ENCODE peak calls at places on chromosomes 7 and 10, in six cellular contexts. One of them, this sample, is unnamed.

GRCh38 chr7:148664319-148664718 is 34.4 kb upstream of the CUL1 start:
- DNase-seq in OCI-LY7: no peak
- DNase-seq in lung: no peak
- DNase-seq in GM13977: no peak
- DNase-seq in ovary: no peak
- DNase-seq in PC-9: no peak
- DNase-seq in this sample: peak

GRCh38 chr10:3173173-3173878 is 744 bp upstream of the PITRM1 start:
- DNase-seq in OCI-LY7: peak
- DNase-seq in lung: peak
- DNase-seq in GM13977: no peak
- DNase-seq in ovary: no peak
- DNase-seq in PC-9: peak
- DNase-seq in this sample: peak

GRCh38 chr7:151094675-151095074 is 8.4 kb downstream of the AGAP3 start:
- DNase-seq in OCI-LY7: no peak
- DNase-seq in lung: no peak
- DNase-seq in GM13977: no peak
- DNase-seq in ovary: no peak
- DNase-seq in PC-9: no peak
- DNase-seq in this sample: no peak

GRCh38 chr10:126924915-126925300 is 19.7 kb downstream of the DOCK1 start:
- DNase-seq in OCI-LY7: no peak
- DNase-seq in lung: no peak
- DNase-seq in GM13977: no peak
- DNase-seq in ovary: no peak
- DNase-seq in PC-9: no peak
- DNase-seq in this sample: no peak

GRCh38 chr10:101330236-101331225 is 23.4 kb upstream of the BTRC start:
- DNase-seq in OCI-LY7: no peak
- DNase-seq in lung: no peak
- DNase-seq in GM13977: no peak
- DNase-seq in ovary: no peak
- DNase-seq in PC-9: no peak
- DNase-seq in this sample: no peak

GRCh38 chr7:29748286-29749099 is 57.8 kb upstream of the WIPF3 start:
- DNase-seq in OCI-LY7: peak
- DNase-seq in lung: no peak
- DNase-seq in GM13977: no peak
- DNase-seq in ovary: no peak
- DNase-seq in PC-9: no peak
- DNase-seq in this sample: peak

GRCh38 chr7:55092186-55092976 is 73.6 kb downstream of the EGFR start:
- DNase-seq in OCI-LY7: no peak
- DNase-seq in lung: no peak
- DNase-seq in GM13977: no peak
- DNase-seq in ovary: no peak
- DNase-seq in PC-9: no peak
- DNase-seq in this sample: no peak

GRCh38 chr10:73892314-73893080 is 18.1 kb upstream of the CAMK2G start:
- DNase-seq in OCI-LY7: no peak
- DNase-seq in lung: no peak
- DNase-seq in GM13977: no peak
- DNase-seq in ovary: no peak
- DNase-seq in PC-9: no peak
- DNase-seq in this sample: no peak

GRCh38 chr10:102645388-102645740 is 1.1 kb downstream of the TRIM8 start:
- DNase-seq in OCI-LY7: peak
- DNase-seq in lung: peak
- DNase-seq in GM13977: no peak
- DNase-seq in ovary: peak
- DNase-seq in PC-9: no peak
- DNase-seq in this sample: peak

GRCh38 chr7:34385385-34385784 is 272.6 kb upstream of the NPSR1 start:
- DNase-seq in OCI-LY7: no peak
- DNase-seq in lung: no peak
- DNase-seq in GM13977: no peak
- DNase-seq in ovary: no peak
- DNase-seq in PC-9: no peak
- DNase-seq in this sample: no peak

GRCh38 chr10:121167534-121168243 is 316.5 kb downstream of the WDR11 start:
- DNase-seq in OCI-LY7: no peak
- DNase-seq in lung: no peak
- DNase-seq in GM13977: no peak
- DNase-seq in ovary: no peak
- DNase-seq in PC-9: no peak
- DNase-seq in this sample: no peak

GRCh38 chr7:146740039-146740438 is 623.4 kb downstream of the CNTNAP2 start:
- DNase-seq in OCI-LY7: no peak
- DNase-seq in lung: no peak
- DNase-seq in GM13977: no peak
- DNase-seq in ovary: no peak
- DNase-seq in PC-9: no peak
- DNase-seq in this sample: no peak

GRCh38 chr7:131250331-131250730 is 77.3 kb upstream of the MKLN1 start:
- DNase-seq in OCI-LY7: no peak
- DNase-seq in lung: no peak
- DNase-seq in GM13977: no peak
- DNase-seq in ovary: no peak
- DNase-seq in PC-9: no peak
- DNase-seq in this sample: no peak

GRCh38 chr7:72435366-72435765 is 23.2 kb upstream of the CALN1 start:
- DNase-seq in OCI-LY7: no peak
- DNase-seq in lung: no peak
- DNase-seq in GM13977: no peak
- DNase-seq in ovary: no peak
- DNase-seq in PC-9: no peak
- DNase-seq in this sample: no peak

GRCh38 chr7:66379761-66380160 is 174.6 kb downstream of the TPST1 start:
- DNase-seq in OCI-LY7: no peak
- DNase-seq in lung: no peak
- DNase-seq in GM13977: no peak
- DNase-seq in ovary: no peak
- DNase-seq in PC-9: no peak
- DNase-seq in this sample: peak

GRCh38 chr7:26093023-26093422 is 59.0 kb upstream of the NFE2L3 start:
- DNase-seq in OCI-LY7: no peak
- DNase-seq in lung: no peak
- DNase-seq in GM13977: no peak
- DNase-seq in ovary: no peak
- DNase-seq in PC-9: no peak
- DNase-seq in this sample: no peak

DNA sequence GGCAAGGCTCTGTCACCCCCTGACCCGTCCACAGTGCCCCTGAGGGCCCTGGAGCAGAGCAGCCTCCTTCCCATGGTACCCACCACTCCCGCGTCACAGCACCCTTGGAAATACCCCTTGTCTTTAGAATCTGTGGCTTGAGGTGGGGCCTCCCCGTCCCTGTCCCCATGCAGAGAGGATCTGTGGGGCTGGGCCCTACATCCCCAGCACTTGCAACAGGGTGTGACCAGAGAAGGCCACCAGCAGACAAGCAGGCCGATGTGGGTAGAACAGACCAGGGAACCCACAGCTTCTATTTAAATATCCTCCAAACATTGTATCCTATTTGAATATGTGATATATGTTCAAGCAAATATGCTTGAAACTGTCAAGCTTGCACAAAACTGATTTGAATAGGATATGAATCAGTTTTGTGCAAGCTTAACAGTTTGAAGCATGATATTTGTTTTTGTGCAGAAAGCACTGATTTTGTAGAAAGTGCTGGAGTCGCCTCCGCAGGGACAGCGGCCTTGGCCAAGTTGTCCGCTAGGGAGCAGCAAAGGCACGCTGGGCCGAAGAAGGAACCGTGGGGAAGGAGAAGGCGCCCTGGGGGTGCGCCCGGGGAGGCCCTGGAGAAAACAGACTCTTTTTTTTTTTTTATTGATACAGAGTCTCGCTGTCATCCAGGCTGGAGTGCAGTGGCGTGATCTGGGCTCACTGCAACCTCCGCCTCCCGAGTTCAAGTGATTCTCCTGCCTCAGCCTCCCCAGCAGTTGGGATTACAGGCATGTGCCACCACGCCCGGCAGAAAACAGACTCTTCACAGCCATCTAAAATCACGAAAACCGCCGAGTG is 2.2 kb downstream of the CFAP46 start:
- DNase-seq in OCI-LY7: peak
- DNase-seq in lung: peak
- DNase-seq in GM13977: peak
- DNase-seq in ovary: no peak
- DNase-seq in PC-9: peak
- DNase-seq in this sample: peak
- TF ChIP-seq CTCF in OCI-LY7: peak
- TF ChIP-seq CTCF in lung: peak
- TF ChIP-seq CTCF in GM13977: peak
- TF ChIP-seq CTCF in ovary: no peak
- TF ChIP-seq CTCF in PC-9: peak
- TF ChIP-seq CTCF in this sample: peak

GRCh38 chr10:89954787-89955566 is 253.6 kb downstream of the KIF20B start:
- DNase-seq in OCI-LY7: peak
- DNase-seq in lung: no peak
- DNase-seq in GM13977: peak
- DNase-seq in ovary: no peak
- DNase-seq in PC-9: no peak
- DNase-seq in this sample: no peak
- TF ChIP-seq CTCF in OCI-LY7: peak
- TF ChIP-seq CTCF in lung: no peak
- TF ChIP-seq CTCF in GM13977: peak
- TF ChIP-seq CTCF in ovary: no peak
- TF ChIP-seq CTCF in PC-9: peak
- TF ChIP-seq CTCF in this sample: no peak

GRCh38 chr10:33010132-33011037 is 52.4 kb upstream of the ITGB1 start:
- DNase-seq in OCI-LY7: no peak
- DNase-seq in lung: peak
- DNase-seq in GM13977: no peak
- DNase-seq in ovary: no peak
- DNase-seq in PC-9: peak
- DNase-seq in this sample: no peak
- TF ChIP-seq CTCF in OCI-LY7: peak
- TF ChIP-seq CTCF in lung: no peak
- TF ChIP-seq CTCF in GM13977: no peak
- TF ChIP-seq CTCF in ovary: no peak
- TF ChIP-seq CTCF in PC-9: peak
- TF ChIP-seq CTCF in this sample: no peak

GRCh38 chr7:158706710-158707590 is 2.3 kb upstream of the NCAPG2 start:
- DNase-seq in OCI-LY7: no peak
- DNase-seq in lung: no peak
- DNase-seq in GM13977: no peak
- DNase-seq in ovary: no peak
- DNase-seq in PC-9: no peak
- DNase-seq in this sample: no peak

GRCh38 chr7:158702944-158703343 is 1.7 kb downstream of the NCAPG2 start:
- DNase-seq in OCI-LY7: no peak
- DNase-seq in lung: no peak
- DNase-seq in GM13977: no peak
- DNase-seq in ovary: no peak
- DNase-seq in PC-9: no peak
- DNase-seq in this sample: peak

GRCh38 chr7:158705234-158705890 is 758 bp upstream of the NCAPG2 start:
- DNase-seq in OCI-LY7: no peak
- DNase-seq in lung: no peak
- DNase-seq in GM13977: no peak
- DNase-seq in ovary: no peak
- DNase-seq in PC-9: no peak
- DNase-seq in this sample: no peak

GRCh38 chr7:158706273-158706704 is 1.7 kb upstream of the NCAPG2 start:
- DNase-seq in OCI-LY7: no peak
- DNase-seq in lung: no peak
- DNase-seq in GM13977: no peak
- DNase-seq in ovary: no peak
- DNase-seq in PC-9: no peak
- DNase-seq in this sample: no peak

GRCh38 chr7:158704524-158705233 is at the start of gene NCAPG2:
- DNase-seq in OCI-LY7: peak
- DNase-seq in lung: peak
- DNase-seq in GM13977: peak
- DNase-seq in ovary: peak
- DNase-seq in PC-9: peak
- DNase-seq in this sample: peak
- TF ChIP-seq CTCF in OCI-LY7: no peak
- TF ChIP-seq CTCF in lung: no peak
- TF ChIP-seq CTCF in GM13977: no peak
- TF ChIP-seq CTCF in ovary: peak
- TF ChIP-seq CTCF in PC-9: no peak
- TF ChIP-seq CTCF in this sample: peak

GRCh38 chr7:16604054-16604453 is 41.5 kb downstream of the ANKMY2 start:
- DNase-seq in OCI-LY7: no peak
- DNase-seq in lung: no peak
- DNase-seq in GM13977: no peak
- DNase-seq in ovary: no peak
- DNase-seq in PC-9: no peak
- DNase-seq in this sample: peak
- TF ChIP-seq CTCF in OCI-LY7: peak
- TF ChIP-seq CTCF in lung: no peak
- TF ChIP-seq CTCF in GM13977: peak
- TF ChIP-seq CTCF in ovary: no peak
- TF ChIP-seq CTCF in PC-9: peak
- TF ChIP-seq CTCF in this sample: no peak